ENCODE peak calls at places on chromosomes 16 and 17, in five cellular contexts. E is CD8-positive, alpha-beta T cell; X is lung; C is GM12865; U is adrenal gland. M is an unnamed sample.

GRCh38 chr16:87017388-87018012 is 299.7 kb downstream of the C16orf95 start:
- DNase-seq in X (no peak), U (peak), E (no peak), C (no peak), M (no peak)

GRCh38 chr17:77451271-77451893 is 310.6 kb downstream of the SEC14L1 start:
- DNase-seq in X (no peak), C (peak), U (no peak), E (peak), M (peak)

GRCh38 chr16:72198641-72199250 is 26.8 kb upstream of the PMFBP1 start:
- DNase-seq in X (no peak), U (no peak), E (no peak), C (no peak), M (peak)

GRCh38 chr17:1548032-1548431 is 14.6 kb downstream of the PITPNA start:
- DNase-seq in U (no peak), E (no peak), C (no peak), X (no peak), M (no peak)

GRCh38 chr16:65200857-65201256 is 79.0 kb upstream of the CDH11 start:
- DNase-seq in E (no peak), U (no peak), C (no peak), X (no peak), M (no peak)

GRCh38 chr17:7667616-7668406 is 17.1 kb downstream of the ATP1B2 start:
- DNase-seq in C (no peak), X (no peak), U (no peak), E (no peak), M (no peak)

GRCh38 chr16:68973611-68974120 is 130.3 kb downstream of the TANGO6 start:
- DNase-seq in X (no peak), C (no peak), E (no peak), U (no peak), M (no peak)

GRCh38 chr17:41131979-41132378 is 8.0 kb upstream of the KRTAP4-12 start:
- DNase-seq in C (no peak), U (no peak), X (no peak), E (no peak), M (no peak)

GRCh38 chr17:41211845-41212466 is 14.5 kb upstream of the KRTAP9-2 start:
- DNase-seq in U (no peak), E (no peak), C (no peak), X (no peak), M (no peak)

GRCh38 chr17:68101992-68102758 is 66.6 kb downstream of the KPNA2 start:
- DNase-seq in E (peak), C (peak), U (peak), X (peak), M (no peak)

GRCh38 chr17:81898029-81898866 is 3.8 kb upstream of the NPB start:
- DNase-seq in E (no peak), U (no peak), X (no peak), C (no peak), M (peak)

GRCh38 chr17:40145476-40145875 is 5.1 kb downstream of the CASC3 start:
- DNase-seq in X (no peak), E (no peak), C (no peak), U (no peak), M (no peak)

GRCh38 chr17:975321-975982 is 4.1 kb downstream of the NXN start:
- DNase-seq in E (no peak), U (no peak), X (no peak), C (no peak), M (no peak)

GRCh38 chr16:50603206-50604064 is 55.2 kb downstream of the NKD1 start:
- DNase-seq in E (no peak), U (no peak), C (no peak), X (no peak), M (no peak)

GRCh38 chr17:74852237-74853047 is 7.2 kb downstream of the GRIN2C start:
- DNase-seq in E (peak), C (peak), X (no peak), U (no peak), M (no peak)

GRCh38 chr17:72618018-72618509 is 474.4 kb downstream of the SLC39A11 start:
- DNase-seq in X (peak), C (peak), U (no peak), E (peak), M (peak)

GRCh38 chr17:15185625-15185991 is 79.5 kb downstream of the PMP22 start:
- DNase-seq in C (no peak), U (peak), E (no peak), X (no peak), M (no peak)

GRCh38 chr17:2055494-2056220 is 754 bp downstream of the HIC1 start:
- DNase-seq in X (no peak), U (no peak), C (peak), E (peak), M (no peak)

GRCh38 chr17:37134050-37134449 is 185.3 kb downstream of the AATF start:
- DNase-seq in C (no peak), X (no peak), U (no peak), E (no peak), M (peak)

GRCh38 chr17:37135581-37135980 is 186.8 kb downstream of the AATF start:
- DNase-seq in X (no peak), U (no peak), E (no peak), C (no peak), M (no peak)

GRCh38 chr17:37133131-37133530 is 184.4 kb downstream of the AATF start:
- DNase-seq in E (no peak), X (no peak), U (no peak), C (no peak), M (no peak)

GRCh38 chr17:37131064-37131463 is 182.3 kb downstream of the AATF start:
- DNase-seq in U (no peak), E (no peak), X (no peak), C (no peak), M (no peak)

DNA sequence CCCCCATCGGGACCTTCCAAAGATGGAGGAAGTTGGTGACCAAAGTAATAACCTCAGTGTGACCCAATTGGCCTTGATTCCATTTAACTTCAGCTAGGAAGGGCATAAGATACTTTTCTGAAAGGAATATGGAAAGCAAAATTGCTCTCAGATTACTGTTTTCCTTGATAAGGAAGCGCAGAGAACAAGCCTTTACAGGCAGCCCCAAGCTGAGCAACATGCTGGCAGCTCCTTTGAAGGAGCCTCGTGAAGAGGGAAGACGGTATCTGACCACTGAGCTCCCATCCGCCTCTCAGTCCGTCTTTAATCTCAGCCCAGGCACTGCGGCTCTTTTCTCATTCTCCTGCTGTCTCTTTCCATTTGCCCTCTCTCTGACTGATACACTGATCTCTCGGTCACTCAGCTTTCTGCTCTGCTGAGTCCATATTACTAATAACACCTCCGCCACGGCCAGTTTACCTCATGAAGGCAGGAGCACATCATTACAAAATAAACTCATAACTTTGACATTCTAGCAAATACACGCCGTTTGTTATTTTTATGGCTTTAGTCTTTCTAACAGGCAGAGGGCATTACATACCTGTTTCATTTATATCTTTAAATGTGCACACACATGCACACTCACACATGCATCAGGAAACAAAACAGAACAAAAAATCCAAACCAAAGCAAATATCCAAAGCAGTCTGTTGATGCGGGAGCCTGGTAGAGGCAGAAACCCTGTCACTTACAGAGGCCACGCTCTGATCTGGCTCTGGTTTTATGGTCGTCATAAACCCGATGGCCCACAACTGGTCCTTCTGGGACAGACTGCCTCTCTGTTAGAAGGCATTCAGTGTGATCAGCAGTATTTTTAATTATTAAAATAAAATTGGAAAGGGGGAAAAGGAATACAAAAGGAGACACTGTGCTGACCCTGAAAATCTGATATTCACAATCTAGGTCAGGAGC is 183.2 kb downstream of the AATF start:
- DNase-seq in U (no peak), E (no peak), X (no peak), C (no peak), M (no peak)
- TF ChIP-seq CTCF in U (no peak), E (no peak), X (no peak), C (no peak), M (no peak)

DNA sequence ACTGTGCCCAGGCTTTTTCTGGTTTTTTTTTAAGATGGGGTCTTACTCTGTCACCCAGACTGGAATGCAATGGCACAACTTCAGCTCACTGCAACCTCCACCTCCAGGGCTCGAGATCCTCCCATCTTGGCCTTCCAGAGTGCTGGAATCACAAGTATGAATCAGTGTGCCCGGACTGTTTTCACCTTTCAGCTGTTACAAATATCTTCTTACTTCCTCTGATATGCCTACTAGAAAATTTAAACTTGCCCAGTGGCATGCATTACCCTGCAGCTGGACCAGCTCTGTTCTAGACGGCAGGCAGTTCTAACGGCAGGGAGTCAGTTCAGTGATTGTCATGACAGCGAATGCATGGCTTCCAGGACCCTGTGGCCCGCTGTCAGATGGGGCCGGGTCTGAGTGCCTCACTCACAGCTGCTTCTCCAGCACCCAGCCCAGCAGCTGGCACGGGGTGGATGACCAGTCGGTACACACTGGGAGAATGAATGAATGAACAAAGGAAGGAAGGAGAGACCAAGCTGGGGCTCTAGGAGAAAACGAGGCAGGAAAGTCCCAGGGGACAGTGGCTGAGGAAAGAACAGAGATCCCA is 28.0 kb upstream of the LITAF start:
- DNase-seq in C (no peak), E (no peak), U (no peak), X (no peak), M (no peak)
- H3K4me3 ChIP-seq in C (no peak), E (no peak), U (no peak), X (no peak), M (no peak)

DNA sequence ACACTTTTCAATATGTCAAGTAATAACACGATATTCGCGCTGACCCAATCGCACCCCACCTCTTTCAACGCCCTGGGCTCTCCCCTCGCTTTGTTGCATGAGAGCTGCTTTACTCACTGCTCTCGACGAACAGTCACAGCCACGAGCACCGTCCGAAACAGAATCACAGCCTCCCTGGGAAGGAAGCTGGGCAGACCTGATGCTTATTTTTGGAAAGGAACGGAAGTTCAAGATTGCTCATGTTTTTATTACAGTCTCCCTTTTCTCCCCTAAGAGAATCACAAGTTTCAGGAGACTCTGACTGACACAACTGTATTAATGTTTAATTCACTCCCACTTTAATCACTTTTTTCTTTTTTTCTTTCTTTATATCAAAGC is 67.8 kb downstream of the ANKRD11 start:
- DNase-seq in U (peak), E (no peak), C (peak), X (no peak), M (no peak)
- TF ChIP-seq CTCF in U (no peak), E (no peak), C (no peak), X (no peak), M (no peak)

DNA sequence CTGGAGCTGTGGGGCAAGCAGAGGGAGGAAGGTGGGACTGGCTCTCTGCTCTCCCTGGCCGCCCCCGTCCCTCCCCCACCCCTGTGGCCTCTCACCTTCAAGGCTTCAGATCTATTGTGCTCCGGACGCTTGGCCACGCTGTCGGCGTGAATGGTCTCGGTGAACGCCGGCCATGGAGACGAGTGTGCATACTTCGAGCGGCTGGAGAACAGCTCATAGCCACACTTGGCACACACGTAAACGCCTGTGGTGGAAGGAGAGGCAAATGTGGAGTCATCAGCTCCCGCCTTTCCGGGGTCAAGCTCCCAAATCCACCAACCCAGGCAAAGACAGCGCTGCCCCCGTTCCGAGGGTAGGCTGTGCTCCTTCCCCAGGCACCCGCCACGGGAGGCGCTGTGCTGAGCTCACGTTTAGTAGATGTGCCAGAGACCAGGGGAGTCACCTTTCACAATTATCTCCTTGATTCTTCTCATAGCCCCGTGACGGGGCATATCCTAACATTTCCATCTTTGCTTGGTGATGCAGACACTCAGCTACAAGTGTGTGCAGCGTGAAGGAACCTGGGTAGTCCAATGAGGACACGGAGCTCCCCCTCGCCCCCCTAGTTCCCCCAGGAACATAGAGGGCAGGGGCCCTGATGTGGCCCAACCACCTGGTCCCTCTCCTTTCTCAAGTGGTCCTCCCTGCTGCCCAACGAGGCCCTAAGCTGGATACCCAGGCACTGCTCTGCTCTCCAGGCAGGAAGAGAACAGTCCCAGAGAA is 1.7 kb downstream of the MSRB1 start:
- DNase-seq in E (no peak), X (no peak), U (no peak), C (no peak), M (no peak)
- H3K4me3 ChIP-seq in E (no peak), X (no peak), U (no peak), C (peak), M (no peak)